ENCODE peak calls at places on chromosomes 5 and 9, in ten cellular contexts. H is mammary epithelial cell, G is heart left ventricle, F is transverse colon, S is dorsolateral prefrontal cortex, N is psoas muscle, R is cardiac fibroblast, P is sigmoid colon, L is GM23338, E is PC-9. Y is an unnamed sample.

GRCh38 chr5:108430931-108431608 is 49.2 kb upstream of the FBXL17 start:
- DNase-seq in E (no peak), P (no peak), S (no peak), G (no peak), R (no peak), L (no peak), N (no peak), H (no peak), F (no peak), Y (no peak)

GRCh38 chr5:112938286-112938685 is 16.3 kb upstream of the REEP5 start:
- DNase-seq in P (no peak), L (no peak), F (no peak), H (no peak), G (no peak), E (no peak), S (no peak), R (no peak), N (no peak), Y (no peak)

GRCh38 chr5:133655966-133656365 is 43.6 kb upstream of the FSTL4 start:
- DNase-seq in F (no peak), H (no peak), R (no peak), S (no peak), E (no peak), N (no peak), L (no peak), G (no peak), P (no peak), Y (no peak)

GRCh38 chr5:178382689-178383276 is 150.2 kb upstream of the PHYKPL start:
- DNase-seq in P (no peak), R (no peak), G (no peak), S (no peak), H (no peak), L (no peak), F (no peak), E (no peak), N (no peak), Y (no peak)

GRCh38 chr9:131661954-131662621 is 77.8 kb downstream of the RAPGEF1 start:
- DNase-seq in H (no peak), E (no peak), P (no peak), G (no peak), R (no peak), L (no peak), N (no peak), F (no peak), S (no peak), Y (no peak)

GRCh38 chr5:133063965-133064364 is 12.2 kb downstream of the HSPA4 start:
- DNase-seq in R (no peak), E (peak), P (no peak), L (no peak), S (no peak), H (peak), F (no peak), G (no peak), N (no peak), Y (no peak)

GRCh38 chr9:133257398-133258053 is 17.5 kb downstream of the ABO start:
- DNase-seq in R (no peak), G (no peak), H (no peak), P (no peak), E (no peak), N (no peak), S (peak), L (no peak), F (no peak), Y (no peak)

GRCh38 chr5:84379749-84380148 is 4.9 kb downstream of the EDIL3 start:
- DNase-seq in P (no peak), R (peak), S (no peak), F (no peak), H (no peak), G (no peak), E (no peak), N (no peak), L (no peak), Y (no peak)

GRCh38 chr9:137368431-137369110 is 54.4 kb downstream of the EXD3 start:
- DNase-seq in G (peak), P (peak), H (no peak), E (no peak), R (no peak), N (no peak), F (no peak), L (no peak), S (no peak), Y (no peak)

GRCh38 chr5:168947212-168947868 is 353.6 kb downstream of the SLIT3 start:
- DNase-seq in F (peak), R (peak), H (peak), G (peak), N (no peak), S (no peak), E (no peak), P (no peak), L (peak), Y (peak)

GRCh38 chr9:137077010-137077747 is at the start of gene UAP1L1:
- DNase-seq in F (peak), E (peak), R (peak), H (no peak), G (peak), L (peak), P (peak), S (peak), N (peak), Y (no peak)

GRCh38 chr5:32545102-32545847 is 40.1 kb upstream of the SUB1 start:
- DNase-seq in P (no peak), F (no peak), N (no peak), R (no peak), L (no peak), S (no peak), E (no peak), G (no peak), H (no peak), Y (no peak)

DNA sequence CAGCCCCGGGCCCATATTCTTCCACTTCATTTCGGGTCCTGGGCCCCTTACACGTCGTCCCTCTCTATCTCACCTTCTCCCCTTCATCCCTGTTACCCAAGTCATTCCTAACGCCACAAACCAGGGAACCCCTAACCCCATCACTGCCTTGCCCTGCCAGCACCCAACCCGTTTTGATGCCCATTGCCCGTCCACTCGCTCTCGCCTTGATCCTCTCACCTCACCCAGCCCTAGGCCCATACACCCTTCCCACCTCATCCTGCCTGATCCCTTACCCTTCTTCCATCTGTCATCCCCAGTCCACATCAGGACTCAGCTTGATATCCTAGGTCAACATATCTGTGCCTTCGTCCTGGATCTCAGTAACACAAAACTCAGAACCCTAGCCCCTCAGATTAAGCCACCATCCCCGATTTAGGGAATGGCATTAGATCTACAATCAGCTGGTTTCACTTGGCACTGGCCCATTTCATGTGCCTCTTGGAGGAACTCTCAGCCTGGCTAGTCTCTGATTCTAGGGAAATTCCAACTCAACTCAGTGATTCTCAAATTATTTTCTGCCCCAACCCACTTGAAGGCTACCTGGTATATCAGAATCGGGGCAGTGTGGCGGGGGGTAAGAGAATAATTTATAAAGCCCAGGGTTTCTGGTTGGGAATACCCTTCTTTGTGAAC is 499 bp downstream of the CHMP5 start:
- DNase-seq in E (no peak), R (no peak), P (peak), H (peak), F (peak), N (no peak), S (no peak), L (no peak), G (no peak), Y (no peak)
- H3K4me3 ChIP-seq in E (peak), R (peak), P (peak), H (peak), F (peak), N (peak), S (peak), L (peak), G (peak), Y (peak)

GRCh38 chr5:138972836-138973235 is 97.7 kb upstream of the LRRTM2 start:
- DNase-seq in E (no peak), P (no peak), H (no peak), N (no peak), G (no peak), S (no peak), R (no peak), L (peak), F (no peak), Y (no peak)
- TF ChIP-seq CTCF in E (no peak), P (no peak), H (no peak), N (no peak), G (no peak), S (no peak), R (no peak), L (peak), F (no peak), Y (no peak)

GRCh38 chr5:82115858-82116257 is 144.0 kb downstream of the ATG10 start:
- DNase-seq in N (no peak), H (no peak), R (no peak), F (no peak), E (no peak), P (no peak), L (no peak), G (no peak), S (no peak), Y (no peak)

GRCh38 chr5:82119889-82120288 is 148.1 kb downstream of the ATG10 start:
- DNase-seq in P (no peak), H (no peak), N (no peak), G (no peak), S (no peak), L (no peak), R (no peak), F (no peak), E (no peak), Y (no peak)
- H3K4me3 ChIP-seq in P (no peak), H (no peak), N (no peak), G (no peak), S (no peak), L (no peak), R (no peak), F (no peak), E (no peak), Y (no peak)

GRCh38 chr5:141490271-141490670 is 1.4 kb downstream of the PCDHGC5 start:
- DNase-seq in G (no peak), H (no peak), N (no peak), S (no peak), R (no peak), L (no peak), P (no peak), F (no peak), E (no peak), Y (no peak)

GRCh38 chr5:141489841-141490240 is 960 bp downstream of the PCDHGC5 start:
- DNase-seq in S (no peak), F (no peak), G (no peak), P (no peak), L (no peak), H (no peak), R (no peak), E (no peak), N (no peak), Y (no peak)

GRCh38 chr5:141487131-141487530 is 1.8 kb upstream of the PCDHGC5 start:
- DNase-seq in N (no peak), R (no peak), H (no peak), L (no peak), F (no peak), E (no peak), P (no peak), G (no peak), S (no peak), Y (no peak)

GRCh38 chr5:141490771-141491170 is 1.9 kb downstream of the PCDHGC5 start:
- DNase-seq in F (no peak), R (no peak), E (no peak), G (no peak), H (no peak), N (no peak), S (no peak), L (no peak), P (no peak), Y (no peak)

GRCh38 chr5:141488591-141489478 is at the start of gene PCDHGC5:
- DNase-seq in N (no peak), F (no peak), H (peak), S (no peak), P (no peak), G (no peak), R (peak), E (no peak), L (no peak), Y (no peak)
- TF ChIP-seq CTCF in N (no peak), F (no peak), H (no peak), S (no peak), P (no peak), G (no peak), R (no peak), E (no peak), L (no peak), Y (no peak)

GRCh38 chr5:143536364-143536763 is 132.9 kb upstream of the NR3C1 start:
- DNase-seq in P (no peak), F (no peak), S (no peak), R (peak), E (peak), G (peak), H (peak), N (peak), L (no peak), Y (peak)
- H3K4me3 ChIP-seq in P (no peak), F (no peak), S (no peak), R (no peak), E (no peak), G (no peak), H (no peak), N (no peak), L (no peak), Y (no peak)

GRCh38 chr5:126837907-126838539 is 61.1 kb downstream of the LMNB1 start:
- DNase-seq in R (peak), F (no peak), E (no peak), S (no peak), H (no peak), P (no peak), N (no peak), G (no peak), L (no peak), Y (no peak)
- TF ChIP-seq CTCF in R (peak), F (peak), E (peak), S (peak), H (no peak), P (peak), N (peak), G (peak), L (peak), Y (peak)

GRCh38 chr5:54884195-54884536 is 101.2 kb downstream of the ESM1 start:
- DNase-seq in N (no peak), E (no peak), F (no peak), H (no peak), S (no peak), G (no peak), R (no peak), L (no peak), P (no peak), Y (no peak)

GRCh38 chr5:54881286-54882005 is 103.9 kb downstream of the ESM1 start:
- DNase-seq in E (no peak), L (no peak), N (no peak), R (no peak), G (no peak), H (peak), S (no peak), F (no peak), P (no peak), Y (no peak)

GRCh38 chr5:54883374-54884194 is 101.8 kb downstream of the ESM1 start:
- DNase-seq in H (no peak), G (peak), S (no peak), E (no peak), F (peak), L (peak), N (peak), P (peak), R (peak), Y (no peak)

GRCh38 chr5:54882101-54882500 is 103.3 kb downstream of the ESM1 start:
- DNase-seq in F (no peak), L (no peak), P (no peak), R (no peak), G (no peak), N (no peak), E (no peak), S (no peak), H (peak), Y (no peak)

GRCh38 chr5:54882841-54883240 is 102.6 kb downstream of the ESM1 start:
- DNase-seq in N (no peak), H (no peak), S (no peak), P (no peak), G (no peak), R (no peak), E (no peak), L (no peak), F (no peak), Y (no peak)
- H3K4me3 ChIP-seq in N (peak), H (no peak), S (no peak), P (peak), G (peak), R (no peak), E (no peak), L (peak), F (no peak), Y (no peak)

DNA sequence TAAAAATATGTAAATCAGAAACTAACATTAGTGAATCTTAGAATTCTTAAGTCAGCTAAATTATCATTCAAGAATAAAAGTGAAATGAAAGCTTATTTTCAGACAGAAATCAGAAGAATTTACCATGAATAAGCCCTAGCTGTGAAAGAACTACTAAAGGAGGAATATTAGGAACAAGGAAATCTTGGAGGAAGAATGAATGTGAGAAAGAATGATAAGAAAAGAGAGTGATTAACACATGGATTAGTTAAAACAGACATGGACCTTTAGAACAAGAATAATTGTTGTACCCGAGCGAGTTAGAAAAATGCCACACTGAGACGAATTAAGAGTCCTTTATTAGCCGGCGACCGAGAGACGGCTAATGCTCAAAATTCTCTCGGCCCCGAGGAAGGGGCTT is 24.1 kb upstream of the RHOBTB3 start:
- DNase-seq in N (no peak), G (no peak), P (no peak), F (no peak), E (no peak), H (no peak), S (no peak), R (no peak), L (no peak), Y (no peak)
- TF ChIP-seq CTCF in N (no peak), G (no peak), P (no peak), F (no peak), E (no peak), H (no peak), S (no peak), R (no peak), L (no peak), Y (no peak)

DNA sequence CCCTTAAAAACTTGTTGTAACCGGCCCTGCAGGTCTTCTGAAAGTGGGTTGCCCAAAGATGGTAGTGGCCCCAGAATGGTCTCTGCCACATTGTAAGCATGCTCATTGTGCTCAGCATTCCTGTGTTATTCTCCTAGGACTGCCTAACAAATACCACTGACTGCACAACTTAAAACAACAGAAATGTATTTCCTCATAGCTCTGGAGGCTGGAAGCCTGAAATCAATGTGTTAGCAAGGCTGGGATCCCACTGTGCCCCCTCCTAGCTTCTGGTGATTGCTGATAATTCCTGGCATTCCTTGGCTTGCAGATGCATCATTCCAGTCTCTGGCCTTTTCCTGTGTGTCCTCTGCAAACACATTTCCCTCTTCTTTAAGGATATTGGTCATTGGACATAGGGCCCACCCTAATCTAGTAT is 3.4 kb upstream of the GCNT4 start:
- DNase-seq in L (peak), S (no peak), P (no peak), N (no peak), H (no peak), G (no peak), R (peak), E (peak), F (no peak), Y (no peak)
- H3K4me3 ChIP-seq in L (no peak), S (no peak), P (no peak), N (no peak), H (no peak), G (no peak), R (no peak), E (no peak), F (no peak), Y (no peak)